ENCODE peak calls at places on chromosome 12, in eight cellular contexts. L is stomach, R is tibial artery, V is thoracic aorta, A is HCT116, C is fibroblast of lung, J is foreskin keratinocyte, W is uterus. U is an unnamed sample. For H3K4me1, the result is how much of the 10 kb centered on the place peaks cover.

GRCh38 chr12:27434673-27435565 is 11.6 kb upstream of the SMCO2 start:
- DNase-seq in V (no peak), J (no peak), C (peak), A (no peak), R (no peak), W (no peak), L (no peak), U (peak)

GRCh38 chr12:47123730-47124129 is 44.0 kb upstream of the AMIGO2 start:
- DNase-seq in A (no peak), J (no peak), L (no peak), V (no peak), W (no peak), C (no peak), R (no peak), U (no peak)

GRCh38 chr12:92848740-92849139 is 80.4 kb downstream of the EEA1 start:
- DNase-seq in J (no peak), L (no peak), V (no peak), W (no peak), A (no peak), C (no peak), R (no peak), U (no peak)

GRCh38 chr12:27754795-27755194 is 25.2 kb upstream of the KLHL42 start:
- DNase-seq in R (no peak), L (no peak), W (no peak), J (no peak), C (no peak), A (no peak), V (no peak), U (no peak)

GRCh38 chr12:102564026-102564425 is 83.7 kb upstream of the IGF1 start:
- DNase-seq in A (no peak), C (no peak), W (no peak), V (no peak), R (no peak), J (peak), L (no peak), U (no peak)

GRCh38 chr12:27012982-27013255 is 1.3 kb downstream of the TM7SF3 start:
- DNase-seq in C (no peak), J (peak), V (no peak), L (no peak), R (no peak), W (no peak), A (no peak), U (no peak)

GRCh38 chr12:25644964-25645363 is 91.9 kb upstream of the LMNTD1 start:
- DNase-seq in J (no peak), C (peak), W (no peak), V (no peak), L (no peak), R (no peak), A (no peak), U (no peak)

GRCh38 chr12:129119537-129119936 is 266.3 kb downstream of the GLT1D1 start:
- DNase-seq in R (no peak), C (no peak), V (no peak), A (no peak), W (no peak), J (no peak), L (no peak), U (no peak)

GRCh38 chr12:98883231-98883630 is 238.1 kb downstream of the APAF1 start:
- DNase-seq in W (no peak), A (no peak), R (no peak), V (no peak), J (no peak), L (no peak), C (no peak), U (no peak)

GRCh38 chr12:47808574-47809380 is 10.9 kb downstream of the HDAC7 start:
- DNase-seq in V (no peak), C (no peak), A (no peak), R (no peak), W (no peak), J (no peak), L (no peak), U (peak)

GRCh38 chr12:131736807-131737484 is 26.1 kb downstream of the SFSWAP start:
- DNase-seq in V (no peak), A (peak), L (no peak), J (peak), R (no peak), C (peak), W (no peak), U (peak)

GRCh38 chr12:3458041-3458440 is 33.0 kb upstream of the PRMT8 start:
- DNase-seq in L (no peak), W (no peak), A (peak), J (peak), C (no peak), R (no peak), V (no peak), U (no peak)

GRCh38 chr12:67161322-67161918 is 107.7 kb upstream of the CAND1 start:
- DNase-seq in C (peak), J (peak), V (no peak), A (no peak), W (no peak), L (peak), R (no peak), U (no peak)

GRCh38 chr12:69163681-69164362 is 75.5 kb upstream of the CPSF6 start:
- DNase-seq in R (no peak), V (no peak), L (no peak), A (no peak), C (no peak), W (no peak), J (no peak), U (no peak)

GRCh38 chr12:1619599-1619998 is 9.4 kb upstream of the WNT5B start:
- DNase-seq in C (no peak), J (peak), W (no peak), A (no peak), R (peak), L (no peak), V (no peak), U (no peak)

GRCh38 chr12:50052964-50053363 is 4.4 kb upstream of the ASIC1 start:
- DNase-seq in A (no peak), R (no peak), L (no peak), W (no peak), V (no peak), C (no peak), J (no peak), U (no peak)

GRCh38 chr12:117412465-117413190 is 51.2 kb upstream of the NOS1 start:
- DNase-seq in L (no peak), R (no peak), C (no peak), J (no peak), V (no peak), A (no peak), W (no peak), U (no peak)

GRCh38 chr12:107379852-107380567 is 286.7 kb upstream of the CRY1 start:
- DNase-seq in J (peak), R (no peak), V (no peak), W (no peak), L (peak), A (peak), C (peak), U (peak)

GRCh38 chr12:24728366-24728765 is 220.5 kb downstream of the BCAT1 start:
- DNase-seq in L (no peak), J (peak), C (peak), A (no peak), W (no peak), V (no peak), R (no peak), U (no peak)

GRCh38 chr12:52338241-52338960 is 17.2 kb upstream of the KRT83 start:
- DNase-seq in C (no peak), L (no peak), A (no peak), J (peak), V (no peak), W (no peak), R (no peak), U (no peak)

GRCh38 chr12:107702106-107702505 is 16.5 kb downstream of the PWP1 start:
- DNase-seq in L (no peak), V (no peak), W (no peak), C (no peak), J (no peak), R (no peak), A (no peak), U (no peak)

GRCh38 chr12:64681200-64682052 is 71.1 kb downstream of the RASSF3 start:
- DNase-seq in A (no peak), R (no peak), C (no peak), J (no peak), L (no peak), V (no peak), W (no peak), U (no peak)
- H3K4me1 ChIP-seq in A (half or more), R (under half), C (under half), J (under half), L (half or more), V (half or more), W (under half), U (under half)

DNA sequence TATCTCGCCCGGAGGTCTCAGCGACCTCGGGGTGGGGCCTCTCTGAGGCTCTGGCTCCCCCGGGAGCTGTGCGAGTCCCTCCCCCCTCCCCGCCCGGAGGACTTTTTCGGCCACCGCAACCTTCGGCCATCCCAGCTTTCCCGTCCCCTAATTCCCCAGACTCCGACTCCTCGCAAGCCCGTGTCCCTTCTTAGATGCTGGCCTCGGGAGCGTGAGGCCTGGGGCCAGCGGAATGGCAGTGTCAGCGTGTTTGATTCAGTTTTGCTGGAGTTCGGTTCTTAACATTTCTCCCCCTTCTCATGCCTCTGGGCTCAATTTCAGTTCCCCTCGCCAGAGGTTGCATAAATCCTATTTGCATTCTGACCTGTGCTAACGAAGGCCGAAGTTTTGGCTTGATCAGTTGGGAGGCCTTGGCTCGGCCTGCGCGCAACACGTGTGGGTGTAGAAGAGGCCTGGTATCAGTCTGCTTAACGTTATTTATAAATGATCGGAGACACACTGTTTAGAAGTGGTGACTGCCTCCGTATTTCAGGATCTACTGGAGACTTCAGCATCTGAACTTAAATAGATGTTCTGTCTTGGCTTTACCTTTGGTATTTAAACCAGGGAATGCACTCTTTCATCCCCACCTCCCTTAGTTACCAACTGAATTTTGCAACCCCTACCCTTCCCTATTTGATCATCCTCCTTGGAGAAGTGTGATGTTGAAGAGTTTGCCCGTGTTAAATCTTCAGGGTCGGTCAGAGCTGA is 752 bp downstream of the HSP90B1 start:
- DNase-seq in L (peak), J (peak), A (no peak), W (peak), R (peak), V (no peak), C (peak), U (peak)
- H3K4me1 ChIP-seq in L (under half), J (under half), A (under half), W (under half), R (under half), V (under half), C (under half), U (under half)

GRCh38 chr12:109724321-109724892 is 10.8 kb downstream of the FAM222A start:
- DNase-seq in W (no peak), L (no peak), R (no peak), V (no peak), J (no peak), A (no peak), C (no peak), U (no peak)
- H3K4me1 ChIP-seq in W (under half), L (under half), R (under half), V (under half), J (under half), A (under half), C (under half), U (under half)

GRCh38 chr12:62724285-62724684 is 210.7 kb downstream of the PPM1H start:
- DNase-seq in A (no peak), V (no peak), W (no peak), C (no peak), L (no peak), J (no peak), R (no peak), U (peak)

GRCh38 chr12:62726471-62726980 is 208.4 kb downstream of the PPM1H start:
- DNase-seq in W (no peak), R (no peak), V (no peak), J (no peak), L (no peak), C (no peak), A (no peak), U (no peak)

GRCh38 chr12:62722971-62723680 is 211.8 kb downstream of the PPM1H start:
- DNase-seq in W (no peak), J (no peak), R (no peak), C (peak), A (no peak), V (no peak), L (no peak), U (no peak)

GRCh38 chr12:62724947-62725447 is 210.0 kb downstream of the PPM1H start:
- DNase-seq in V (peak), C (peak), L (peak), W (peak), J (peak), R (peak), A (peak), U (peak)

GRCh38 chr12:62725781-62726180 is 209.2 kb downstream of the PPM1H start:
- DNase-seq in C (no peak), A (no peak), R (no peak), J (no peak), W (no peak), V (no peak), L (no peak), U (no peak)
- H3K4me1 ChIP-seq in C (under half), A (half or more), R (under half), J (under half), W (under half), V (under half), L (under half), U (half or more)

GRCh38 chr12:104482113-104482512 is 25.4 kb downstream of the CHST11 start:
- DNase-seq in J (no peak), C (no peak), W (no peak), L (no peak), R (no peak), A (no peak), V (no peak), U (no peak)
- H3K4me1 ChIP-seq in J (under half), C (under half), W (under half), L (under half), R (under half), A (under half), V (under half), U (under half)

GRCh38 chr12:120236124-120236398 is 29.5 kb downstream of the PXN start:
- DNase-seq in J (no peak), W (no peak), V (no peak), L (no peak), C (no peak), A (no peak), R (no peak), U (no peak)

GRCh38 chr12:120231316-120232011 is 30.6 kb upstream of the RPLP0 start:
- DNase-seq in L (peak), A (peak), C (peak), R (no peak), W (peak), J (peak), V (peak), U (peak)

GRCh38 chr12:120235369-120236123 is 30.0 kb downstream of the PXN start:
- DNase-seq in V (no peak), J (no peak), A (no peak), R (no peak), W (no peak), L (no peak), C (no peak), U (no peak)

GRCh38 chr12:120238224-120238616 is 27.3 kb downstream of the PXN start:
- DNase-seq in R (no peak), L (no peak), A (no peak), W (no peak), J (no peak), C (no peak), V (no peak), U (no peak)

GRCh38 chr12:120234643-120235368 is 30.7 kb downstream of the PXN start:
- DNase-seq in A (peak), W (peak), C (peak), J (peak), L (peak), V (peak), R (peak), U (peak)
- H3K4me1 ChIP-seq in A (half or more), W (under half), C (half or more), J (half or more), L (half or more), V (half or more), R (under half), U (half or more)

GRCh38 chr12:116152268-116152667 is 125.2 kb downstream of the MED13L start:
- DNase-seq in R (no peak), A (no peak), J (peak), C (peak), L (no peak), V (no peak), W (no peak), U (peak)

GRCh38 chr12:116150452-116150851 is 127.0 kb downstream of the MED13L start:
- DNase-seq in C (no peak), V (no peak), J (no peak), R (no peak), A (no peak), W (no peak), L (no peak), U (no peak)

GRCh38 chr12:116153096-116153495 is 124.4 kb downstream of the MED13L start:
- DNase-seq in R (no peak), L (no peak), J (no peak), C (no peak), W (no peak), V (no peak), A (no peak), U (no peak)

GRCh38 chr12:116148844-116149243 is 128.6 kb downstream of the MED13L start:
- DNase-seq in L (no peak), A (no peak), V (no peak), J (no peak), C (no peak), W (no peak), R (no peak), U (no peak)

GRCh38 chr12:116150001-116150400 is 127.5 kb downstream of the MED13L start:
- DNase-seq in W (no peak), R (no peak), C (no peak), V (no peak), A (no peak), L (no peak), J (no peak), U (no peak)
- H3K4me1 ChIP-seq in W (under half), R (under half), C (under half), V (under half), A (under half), L (under half), J (under half), U (half or more)

GRCh38 chr12:65959452-65959851 is 135.2 kb downstream of the HMGA2 start:
- DNase-seq in R (no peak), C (no peak), A (no peak), V (no peak), J (no peak), L (no peak), W (no peak), U (no peak)
- H3K4me1 ChIP-seq in R (under half), C (under half), A (under half), V (under half), J (under half), L (under half), W (under half), U (under half)

DNA sequence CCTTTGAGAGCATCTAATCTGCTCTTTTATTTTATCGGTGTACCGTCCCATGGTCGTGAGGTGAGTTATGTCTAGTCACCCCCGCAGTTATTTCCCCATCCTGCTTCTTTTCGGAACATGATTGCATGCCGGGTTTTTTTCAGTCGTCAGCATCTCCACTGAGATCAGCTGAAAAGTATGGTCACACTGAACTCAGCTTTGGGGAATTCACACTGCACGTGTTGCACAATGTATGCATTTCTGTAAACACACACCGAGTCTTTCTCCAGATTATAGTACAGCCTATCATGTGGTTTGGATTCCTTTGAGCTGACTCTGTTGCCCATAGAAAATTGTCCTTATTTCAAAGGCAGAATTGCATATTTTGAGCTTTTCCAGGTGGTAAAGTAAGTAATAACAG is 24.6 kb downstream of the PLXNC1 start:
- DNase-seq in A (no peak), V (no peak), J (peak), L (peak), C (peak), W (no peak), R (peak), U (peak)
- H3K4me1 ChIP-seq in A (under half), V (under half), J (under half), L (under half), C (under half), W (under half), R (under half), U (under half)

GRCh38 chr12:51320311-51320694 is 3.7 kb downstream of the BIN2 start:
- DNase-seq in J (no peak), C (no peak), R (no peak), L (no peak), A (no peak), W (no peak), V (no peak), U (no peak)

GRCh38 chr12:51322452-51322851 is 1.5 kb downstream of the BIN2 start:
- DNase-seq in J (no peak), V (no peak), L (no peak), W (no peak), A (no peak), C (no peak), R (no peak), U (no peak)

GRCh38 chr12:51321882-51322281 is 2.1 kb downstream of the BIN2 start:
- DNase-seq in C (no peak), W (no peak), R (no peak), J (no peak), V (no peak), A (no peak), L (no peak), U (no peak)

GRCh38 chr12:51320695-51321320 is 3.2 kb downstream of the BIN2 start:
- DNase-seq in R (no peak), J (no peak), L (no peak), A (no peak), C (no peak), V (no peak), W (no peak), U (peak)

DNA sequence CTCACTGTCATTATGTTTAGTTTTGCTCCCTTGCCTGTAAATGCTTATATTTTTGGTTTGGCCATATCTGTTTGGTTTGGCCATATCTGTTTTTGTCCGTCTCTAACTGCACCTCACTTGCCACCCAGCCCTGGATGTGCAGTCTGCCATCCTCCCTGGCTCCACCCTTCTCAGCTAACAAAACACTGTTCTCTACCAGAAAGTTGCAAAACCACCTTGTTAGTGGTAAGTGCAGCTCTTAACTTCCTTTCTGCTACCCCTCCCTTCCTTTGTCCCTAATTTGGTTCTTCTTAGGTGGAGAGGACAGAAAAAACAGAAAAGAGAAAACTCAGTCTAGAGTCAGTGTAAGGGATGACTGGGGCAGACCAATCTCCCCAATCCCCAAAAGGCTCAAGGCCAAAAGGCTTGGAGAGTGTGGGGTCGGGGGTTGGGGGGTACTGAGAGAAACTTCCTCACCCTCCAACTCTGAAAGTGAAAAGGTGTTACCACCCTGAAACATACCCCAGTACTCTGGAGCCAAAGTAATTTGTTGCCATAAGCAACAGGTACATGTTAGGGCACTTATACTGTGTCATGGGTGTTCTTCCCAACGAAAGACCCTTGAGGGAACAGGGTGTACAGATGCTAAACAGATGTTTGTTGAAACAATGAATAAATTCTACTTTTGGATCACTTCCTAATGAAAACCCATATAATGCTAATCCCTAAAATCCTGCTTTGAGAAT is 5.0 kb downstream of the BIN2 start:
- DNase-seq in J (no peak), L (no peak), W (no peak), A (no peak), R (no peak), V (no peak), C (no peak), U (no peak)
- H3K4me1 ChIP-seq in J (under half), L (under half), W (under half), A (under half), R (under half), V (under half), C (under half), U (under half)